ENCODE peak calls at places on chromosomes 3 and 15, in seven cellular contexts. G, L, N, J, R, B and E are unnamed samples.

GRCh38 chr3:196219194-196219969 is 3.0 kb downstream of the SLC51A start:
- DNase-seq in G (no peak), L (peak), N (peak), J (peak), R (no peak), B (peak), E (peak)

GRCh38 chr3:50840983-50841489 is 166.3 kb downstream of the DOCK3 start:
- DNase-seq in G (no peak), L (no peak), N (no peak), J (no peak), R (no peak), B (no peak), E (no peak)

GRCh38 chr3:19226516-19226915 is 78.2 kb downstream of the KCNH8 start:
- DNase-seq in G (no peak), L (no peak), N (no peak), J (no peak), R (no peak), B (no peak), E (no peak)

GRCh38 chr3:24254649-24255048 is 240.0 kb downstream of the THRB start:
- DNase-seq in G (peak), L (peak), N (no peak), J (peak), R (no peak), B (peak), E (no peak)

GRCh38 chr15:40479024-40479423 is 8.2 kb downstream of the CHST14 start:
- DNase-seq in G (no peak), L (no peak), N (no peak), J (no peak), R (no peak), B (no peak), E (no peak)

GRCh38 chr15:70095387-70096214 is 2.1 kb downstream of the TLE3 start:
- DNase-seq in G (no peak), L (no peak), N (peak), J (peak), R (no peak), B (no peak), E (no peak)

GRCh38 chr3:64300790-64301423 is 75.6 kb upstream of the PRICKLE2 start:
- DNase-seq in G (no peak), L (no peak), N (no peak), J (peak), R (no peak), B (peak), E (no peak)

GRCh38 chr15:90097475-90097874 is 4.8 kb downstream of the IDH2 start:
- DNase-seq in G (no peak), L (no peak), N (peak), J (no peak), R (no peak), B (no peak), E (peak)

GRCh38 chr3:10224794-10225660 is 23.2 kb upstream of the TATDN2 start:
- DNase-seq in G (peak), L (peak), N (peak), J (peak), R (peak), B (peak), E (peak)

GRCh38 chr3:13750215-13750614 is 129.7 kb downstream of the WNT7A start:
- DNase-seq in G (no peak), L (no peak), N (no peak), J (no peak), R (no peak), B (no peak), E (no peak)

GRCh38 chr3:120258009-120258408 is 27.0 kb downstream of the GPR156 start:
- DNase-seq in G (no peak), L (no peak), N (no peak), J (no peak), R (no peak), B (no peak), E (no peak)

GRCh38 chr3:184345678-184346144 is 8.3 kb downstream of the FAM131A start:
- DNase-seq in G (peak), L (peak), N (peak), J (peak), R (peak), B (peak), E (no peak)

GRCh38 chr3:100154171-100154570 is 39.9 kb upstream of the FILIP1L start:
- DNase-seq in G (no peak), L (no peak), N (no peak), J (no peak), R (no peak), B (no peak), E (no peak)

GRCh38 chr3:32510075-32510724 is 7.5 kb upstream of the CMTM6 start:
- DNase-seq in G (peak), L (peak), N (peak), J (peak), R (peak), B (peak), E (peak)

GRCh38 chr15:31004220-31004733 is 12.8 kb upstream of the MTMR10 start:
- DNase-seq in G (peak), L (no peak), N (peak), J (peak), R (peak), B (no peak), E (no peak)

GRCh38 chr15:66948294-66948693 is 117.1 kb upstream of the SMAD3 start:
- DNase-seq in G (no peak), L (peak), N (peak), J (peak), R (no peak), B (peak), E (no peak)